ENCODE peak calls at places on chromosomes 1 and 21, in six cellular contexts. R is neuronal stem cell, F is IMR-90, I is H9, Z is mesenchymal stem cell, Q is H1. H is an unnamed sample.

GRCh38 chr1:29197590-29197924 is 15.9 kb upstream of the SRSF4 start:
- DNase-seq in R (no peak), F (peak; percentile 62), I (peak; percentile 72), Z (peak; percentile 61), Q (no peak), H (peak; percentile 92)

GRCh38 chr1:218412181-218412580 is 67.0 kb downstream of the TGFB2 start:
- DNase-seq in R (no peak), F (peak; percentile 68), I (no peak), Z (no peak), Q (no peak), H (no peak)

GRCh38 chr1:103514920-103515503 is 10.5 kb upstream of the RNPC3 start:
- DNase-seq in R (peak; percentile 46), F (peak; percentile 63), I (no peak), Z (peak; percentile 67), Q (no peak), H (peak; percentile 55)

GRCh38 chr1:46070164-46070814 is 62.1 kb downstream of the PIK3R3 start:
- DNase-seq in R (no peak), F (no peak), I (no peak), Z (no peak), Q (no peak), H (no peak)

GRCh38 chr1:39646232-39647081 is 7.0 kb upstream of the HEYL start:
- DNase-seq in R (peak; percentile 30), F (peak; percentile 79), I (peak; percentile 77), Z (peak; percentile 88), Q (no peak), H (peak; percentile 79)

GRCh38 chr1:157784801-157785200 is 7.9 kb upstream of the FCRL2 start:
- DNase-seq in R (no peak), F (no peak), I (no peak), Z (no peak), Q (no peak), H (no peak)

GRCh38 chr1:76833856-76834255 is 33.4 kb upstream of the ST6GALNAC5 start:
- DNase-seq in R (no peak), F (no peak), I (no peak), Z (no peak), Q (no peak), H (no peak)

GRCh38 chr1:197312163-197312562 is 44.1 kb downstream of the CRB1 start:
- DNase-seq in R (no peak), F (no peak), I (no peak), Z (no peak), Q (no peak), H (no peak)

GRCh38 chr1:15953294-15953771 is 22.6 kb downstream of the ZBTB17 start:
- DNase-seq in R (no peak), F (peak; percentile 35), I (no peak), Z (peak; percentile 34), Q (no peak), H (no peak)

GRCh38 chr21:30216041-30216723 is at the start of gene CLDN8:
- DNase-seq in R (no peak), F (no peak), I (no peak), Z (no peak), Q (no peak), H (no peak)

GRCh38 chr1:29050141-29050540 is 73.6 kb downstream of the TMEM200B start:
- DNase-seq in R (no peak), F (no peak), I (no peak), Z (no peak), Q (no peak), H (no peak)

GRCh38 chr21:26572668-26573381 is at the start of gene CYYR1:
- DNase-seq in R (peak; percentile 63), F (no peak), I (peak; percentile 77), Z (peak; percentile 28), Q (peak; percentile 13), H (peak; percentile 86)

GRCh38 chr1:37892151-37893047 is 33.0 kb upstream of the MTF1 start:
- DNase-seq in R (no peak), F (peak; percentile 68), I (no peak), Z (peak; percentile 43), Q (no peak), H (no peak)

GRCh38 chr1:33916786-33917185 is 52.9 kb downstream of the HMGB4 start:
- DNase-seq in R (no peak), F (no peak), I (no peak), Z (no peak), Q (no peak), H (no peak)

GRCh38 chr1:99264201-99265021 is at the start of gene PLPPR4:
- DNase-seq in R (peak; percentile 53), F (peak; percentile 43), I (peak; percentile 81), Z (peak; percentile 56), Q (peak; percentile 2), H (peak; percentile 76)

GRCh38 chr1:9128161-9128519 is 762 bp downstream of the GPR157 start:
- DNase-seq in R (no peak), F (no peak), I (no peak), Z (peak; percentile 29), Q (no peak), H (no peak)
- H4K8ac ChIP-seq in R (no peak overlapping the region), F (no peak overlapping the region), I (no peak overlapping the region), Z (peak overlapping the region; percentile 27), Q (peak overlapping the region; percentile 87), H (no peak overlapping the region)

GRCh38 chr1:1788136-1788535 is 9.9 kb upstream of the NADK start:
- DNase-seq in R (no peak), F (no peak), I (no peak), Z (no peak), Q (no peak), H (no peak)
- H2BK15ac ChIP-seq in R (no peak overlapping the region), F (no peak overlapping the region), I (no peak overlapping the region), Z (no peak overlapping the region), Q (no peak overlapping the region), H (no peak overlapping the region)

GRCh38 chr1:12539705-12540579 is 78.1 kb downstream of the DHRS3 start:
- DNase-seq in R (peak; percentile 61), F (peak; percentile 93), I (peak; percentile 69), Z (peak; percentile 88), Q (no peak), H (peak; percentile 93)
- H4K8ac ChIP-seq in R (no peak overlapping the region), F (peak overlapping the region; percentile 79), I (no peak overlapping the region), Z (no peak overlapping the region), Q (peak overlapping the region; percentile 79), H (no peak overlapping the region)

GRCh38 chr21:37849703-37850102 is 66.6 kb downstream of the KCNJ6 start:
- DNase-seq in R (no peak), F (peak; percentile 83), I (no peak), Z (peak; percentile 46), Q (no peak), H (peak; percentile 82)

GRCh38 chr21:37845535-37845934 is 70.7 kb downstream of the KCNJ6 start:
- DNase-seq in R (no peak), F (no peak), I (no peak), Z (no peak), Q (no peak), H (no peak)

GRCh38 chr21:37848721-37849490 is 67.4 kb downstream of the KCNJ6 start:
- DNase-seq in R (no peak), F (no peak), I (no peak), Z (peak; percentile 66), Q (no peak), H (no peak)
- H2BK15ac ChIP-seq in R (no peak overlapping the region), F (peak overlapping the region; percentile 97), I (no peak overlapping the region), Z (no peak overlapping the region), Q (no peak overlapping the region), H (no peak overlapping the region)

DNA sequence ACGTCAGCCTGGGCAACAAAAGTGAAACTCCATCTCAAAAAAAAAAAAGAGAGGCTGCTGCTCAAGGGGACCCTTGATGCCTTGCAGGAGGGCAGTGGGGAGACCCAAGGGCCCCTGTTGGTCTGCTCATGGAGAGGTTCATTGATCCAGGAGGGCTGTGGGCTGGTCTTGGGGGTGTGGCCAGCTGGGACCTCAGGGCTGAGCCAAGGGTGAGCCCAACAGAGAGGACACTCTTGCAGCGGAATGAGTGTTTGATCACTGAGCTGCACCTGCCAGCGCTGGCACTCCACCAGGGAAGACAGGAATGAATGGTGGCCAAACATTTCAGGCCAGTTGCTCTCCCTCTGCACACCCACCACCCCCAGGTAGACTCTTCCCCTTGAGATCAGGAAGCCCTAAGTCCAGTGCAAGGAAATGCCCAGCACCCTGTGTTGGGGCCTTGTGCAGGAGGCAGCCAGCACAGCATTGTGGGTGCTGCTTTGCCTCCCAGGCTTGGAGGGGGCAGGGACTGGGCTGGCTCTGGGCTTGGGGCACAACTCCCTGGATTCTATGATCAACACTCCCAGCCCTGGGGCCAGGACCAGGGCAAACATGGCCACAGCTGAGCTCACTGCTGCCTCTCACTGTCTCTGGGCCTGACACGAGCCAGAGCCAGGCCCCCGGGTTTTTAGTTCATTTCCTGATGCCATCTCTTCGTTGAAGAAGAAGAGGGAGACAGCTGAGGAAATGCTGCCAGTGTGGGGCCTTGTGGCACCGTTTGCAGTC is 50.6 kb downstream of the IRF2BP2 start:
- DNase-seq in R (no peak), F (no peak), I (no peak), Z (no peak), Q (no peak), H (no peak)
- H4K8ac ChIP-seq in R (no peak overlapping the region), F (no peak overlapping the region), I (no peak overlapping the region), Z (peak overlapping the region; percentile 1), Q (no peak overlapping the region), H (no peak overlapping the region)

GRCh38 chr1:63435136-63435535 is 67.7 kb downstream of the ALG6 start:
- DNase-seq in R (no peak), F (peak; percentile 7), I (no peak), Z (no peak), Q (no peak), H (no peak)
- H2BK15ac ChIP-seq in R (no peak overlapping the region), F (no peak overlapping the region), I (no peak overlapping the region), Z (no peak overlapping the region), Q (no peak overlapping the region), H (no peak overlapping the region)

GRCh38 chr1:24725209-24725651 is 20.0 kb upstream of the CLIC4 start:
- DNase-seq in R (no peak), F (peak; percentile 54), I (peak; percentile 84), Z (peak; percentile 85), Q (peak; percentile 59), H (peak; percentile 97)
- H4K8ac ChIP-seq in R (no peak overlapping the region), F (peak overlapping the region; percentile 93), I (no peak overlapping the region), Z (peak overlapping the region; percentile 67), Q (no peak overlapping the region), H (no peak overlapping the region)